ENCODE peak calls at places on chromosomes 6 and 20, in eight cellular contexts. V is neural progenitor cell, N is kidney, Y is H9, L is HCT116, W is mammary epithelial cell, R is MM.1S, H is colonic mucosa. F is an unnamed sample.

GRCh38 chr6:36269834-36270705 is at the start of gene PNPLA1:
- DNase-seq in W (peak; percentile 77), R (no peak), V (peak; percentile 16), H (no peak), Y (peak; percentile 56), L (no peak), N (no peak), F (peak; percentile 79)

GRCh38 chr20:35306931-35307517 is 14.8 kb upstream of the FAM83C start:
- DNase-seq in W (peak; percentile 63), R (peak; percentile 18), N (no peak), H (peak; percentile 60), V (peak; percentile 83), Y (peak; percentile 82), L (peak; percentile 60), F (peak; percentile 90)

GRCh38 chr20:1712634-1713625 is 55.4 kb upstream of the SIRPG start:
- DNase-seq in R (no peak), H (no peak), V (no peak), W (no peak), Y (no peak), N (no peak), L (no peak), F (no peak)

GRCh38 chr20:39893013-39893685 is 795.9 kb downstream of the MAFB start:
- DNase-seq in W (peak; percentile 56), N (no peak), L (no peak), R (no peak), Y (no peak), H (no peak), V (no peak), F (no peak)

GRCh38 chr6:150537481-150537880 is 62.2 kb upstream of the PLEKHG1 start:
- DNase-seq in R (no peak), Y (no peak), N (no peak), V (no peak), L (no peak), W (no peak), H (no peak), F (no peak)

GRCh38 chr20:61589055-61589385 is 337.0 kb downstream of the CDH4 start:
- DNase-seq in N (no peak), V (no peak), Y (no peak), W (peak; percentile 46), R (no peak), H (no peak), L (no peak), F (no peak)

GRCh38 chr6:83891586-83891985 is 32.1 kb downstream of the CYB5R4 start:
- DNase-seq in H (no peak), Y (no peak), N (no peak), W (no peak), V (no peak), R (no peak), L (no peak), F (no peak)

GRCh38 chr6:32176476-32177181 is 745 bp upstream of the AGPAT1 start:
- DNase-seq in Y (no peak), W (peak; percentile 76), R (no peak), H (peak; percentile 49), L (no peak), V (no peak), N (no peak), F (no peak)

GRCh38 chr6:134307870-134308269 is 10.0 kb downstream of the SGK1 start:
- DNase-seq in L (no peak), H (no peak), W (no peak), N (no peak), V (no peak), Y (no peak), R (no peak), F (no peak)

DNA sequence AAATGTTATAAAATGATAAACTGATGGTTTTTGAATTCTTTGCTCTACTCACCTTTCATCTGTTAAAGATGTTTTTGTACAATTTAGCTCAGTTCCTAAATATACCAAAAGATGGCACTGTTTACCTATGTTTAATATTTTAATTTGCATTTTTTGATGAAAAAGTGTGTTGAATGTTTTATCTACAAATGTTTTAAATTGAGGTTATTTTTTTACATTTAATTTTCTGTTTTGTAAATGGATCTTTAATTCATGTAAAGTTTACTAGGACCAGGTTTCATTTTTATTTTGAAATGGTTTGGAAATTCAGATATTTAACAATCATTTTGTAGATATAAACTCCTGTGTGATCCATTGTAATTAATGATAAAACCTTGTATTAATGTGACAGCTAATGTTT is 30.0 kb downstream of the CDKAL1 start:
- DNase-seq in W (no peak), H (no peak), V (peak; percentile 15), L (peak; percentile 19), N (no peak), R (peak; percentile 26), Y (no peak), F (no peak)
- H3K9ac ChIP-seq in W (no peak overlapping the region), H (no peak overlapping the region), V (no peak overlapping the region), L (no peak overlapping the region), N (no peak overlapping the region), R (no peak overlapping the region), Y (no peak overlapping the region), F (no peak overlapping the region)

GRCh38 chr20:37392441-37393195 is 46.7 kb downstream of the SRC start:
- DNase-seq in W (no peak), N (peak; percentile 57), L (no peak), V (peak; percentile 41), H (no peak), R (peak; percentile 47), Y (no peak), F (peak; percentile 84)
- TF ChIP-seq CTCF in W (peak; percentile 23), N (no peak), L (peak; percentile 53), V (peak; percentile 45), H (no peak), R (peak; percentile 43), Y (peak; percentile 70), F (peak; percentile 76)

DNA sequence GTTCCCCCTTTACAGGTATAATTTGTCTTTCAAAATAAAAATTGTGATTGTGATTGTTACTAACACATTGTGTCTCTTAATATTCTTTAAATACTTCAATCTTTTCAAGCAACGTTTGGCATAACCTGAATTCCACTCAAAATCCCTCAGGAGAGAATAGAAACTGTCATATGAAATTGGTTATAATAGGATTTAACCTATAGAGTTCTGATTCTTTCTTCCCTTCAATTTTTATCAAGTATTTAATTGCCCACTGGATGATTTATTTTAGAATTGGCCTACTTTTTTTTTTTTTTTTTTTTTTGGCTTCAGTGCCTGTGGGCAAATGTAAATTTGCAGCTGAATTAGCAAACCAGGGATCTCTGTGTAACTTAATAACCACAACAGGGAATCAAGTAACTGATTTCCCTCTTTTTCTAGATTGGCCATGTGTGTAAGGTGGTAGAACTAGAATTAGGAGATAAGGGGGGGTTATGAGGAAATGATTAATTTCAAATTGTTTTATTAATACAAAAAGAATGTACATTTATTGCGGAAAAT is 157.0 kb downstream of the SOX4 start:
- DNase-seq in R (no peak), L (no peak), N (no peak), V (no peak), Y (no peak), W (no peak), H (no peak), F (no peak)
- H3K4me1 ChIP-seq in R (no peaks in the 10 kb centered on the region), L (peaks cover 39% of the 10 kb centered on the region), N (no peaks in the 10 kb centered on the region), V (peaks cover 65% of the 10 kb centered on the region), Y (peaks cover 29% of the 10 kb centered on the region), W (peaks cover 51% of the 10 kb centered on the region), H (no peaks in the 10 kb centered on the region), F (peaks cover 6% of the 10 kb centered on the region)

GRCh38 chr6:129749749-129750120 is 39.8 kb upstream of the ARHGAP18 start:
- DNase-seq in Y (no peak), N (no peak), W (peak; percentile 83), R (peak; percentile 52), V (no peak), H (no peak), L (peak; percentile 82), F (no peak)
- H3K9ac ChIP-seq in Y (no peak overlapping the region), N (no peak overlapping the region), W (peak overlapping the region; percentile 59), R (peak overlapping the region; percentile 40), V (no peak overlapping the region), H (no peak overlapping the region), L (peak overlapping the region; percentile 60), F (no peak overlapping the region)

GRCh38 chr20:22106308-22106938 is 401.0 kb downstream of the PAX1 start:
- DNase-seq in N (no peak), L (no peak), R (peak; percentile 66), Y (no peak), W (no peak), H (no peak), V (peak; percentile 50), F (peak; percentile 52)
- TF ChIP-seq CTCF in N (peak; percentile 46), L (no peak), R (peak; percentile 69), Y (peak; percentile 87), W (peak; percentile 4), H (no peak), V (peak; percentile 82), F (peak; percentile 96)

DNA sequence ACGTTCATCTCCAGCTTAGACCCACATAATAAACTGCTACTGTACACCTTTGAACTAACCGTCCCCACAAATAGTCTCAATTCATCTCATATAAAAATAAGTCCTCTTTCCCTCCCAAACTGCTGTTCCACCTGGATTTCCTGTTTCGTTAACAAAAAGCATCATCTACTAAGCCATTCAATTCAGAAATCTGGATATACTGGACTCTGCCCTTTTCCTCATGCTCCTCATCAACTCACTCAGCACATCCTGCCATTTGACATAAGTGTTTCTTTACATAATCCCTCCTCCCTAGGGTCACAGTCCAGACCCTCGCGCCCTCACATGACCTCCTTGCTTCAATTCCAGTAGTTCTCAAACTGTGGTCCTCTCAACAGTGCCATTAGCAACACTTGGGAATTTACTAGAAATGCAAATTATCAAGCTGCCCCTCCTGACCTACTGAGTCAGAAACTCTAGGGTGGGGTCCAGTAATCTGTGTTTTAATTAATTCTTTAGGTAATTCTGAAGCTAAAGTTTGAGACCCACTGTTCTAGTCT is 4.5 kb downstream of the MKKS start:
- DNase-seq in V (no peak), H (peak; percentile 53), R (no peak), L (no peak), W (no peak), Y (no peak), N (no peak), F (no peak)
- H3K4me1 ChIP-seq in V (peaks cover 27% of the 10 kb centered on the region), H (peaks cover 7% of the 10 kb centered on the region), R (no peaks in the 10 kb centered on the region), L (peaks cover 3% of the 10 kb centered on the region), W (peaks cover 24% of the 10 kb centered on the region), Y (peaks cover 3% of the 10 kb centered on the region), N (no peaks in the 10 kb centered on the region), F (peaks cover 10% of the 10 kb centered on the region)

F was measured in endodermal cell.